ENCODE peak calls at places on chromosomes 13 and 19, in ten cellular contexts. J is activated CD4-positive, alpha-beta T cell treated with anti-CD3 and anti-CD28 coated beads, Interleukin-2, amount 10 ng/mL, durations not matched to agents 7 days and 5 days; A is B cell; C is progenitor cell of endocrine pancreas; F is brain pericyte; R is Calu3; T is CD4-positive, alpha-beta T cell; M is activated gamma-delta T cell treated with Interleukin-2 at 50 U/mL for 16 hours; D is cardiac muscle cell; I is putamen. V is an unnamed sample.

GRCh38 chr13:59842507-59842906 is 321.2 kb downstream of the DIAPH3 start:
- DNase-seq in J (no peak), A (no peak), C (no peak), F (no peak), R (no peak), T (no peak), M (no peak), D (no peak), I (no peak), V (no peak)

GRCh38 chr19:953501-954271 is 27.9 kb downstream of the ARID3A start:
- DNase-seq in J (no peak), A (no peak), C (no peak), F (no peak), R (no peak), T (no peak), M (no peak), D (peak), I (no peak), V (no peak)

GRCh38 chr19:38020331-38020730 is 113.3 kb downstream of the SIPA1L3 start:
- DNase-seq in J (no peak), A (no peak), C (no peak), F (no peak), R (no peak), T (no peak), M (no peak), D (no peak), I (no peak), V (no peak)

GRCh38 chr13:29958476-29958875 is 108.1 kb upstream of the UBL3 start:
- DNase-seq in J (no peak), A (no peak), C (no peak), F (no peak), R (no peak), T (no peak), M (peak), D (no peak), I (no peak), V (peak)

GRCh38 chr13:28346136-28346535 is 148.8 kb downstream of the FLT1 start:
- DNase-seq in J (no peak), A (no peak), C (no peak), F (no peak), R (no peak), T (no peak), M (no peak), D (no peak), I (no peak), V (no peak)

GRCh38 chr13:52713894-52714293 is 25.7 kb downstream of the CNMD start:
- DNase-seq in J (no peak), A (no peak), C (no peak), F (no peak), R (no peak), T (no peak), M (no peak), D (no peak), I (peak), V (no peak)

GRCh38 chr19:751501-752341 is 809 bp downstream of the MISP start:
- DNase-seq in J (no peak), A (no peak), C (no peak), F (no peak), R (peak), T (no peak), M (no peak), D (no peak), I (no peak), V (no peak)

GRCh38 chr19:33066543-33066942 is 1.9 kb upstream of the RHPN2 start:
- DNase-seq in J (no peak), A (no peak), C (no peak), F (no peak), R (no peak), T (no peak), M (no peak), D (no peak), I (no peak), V (no peak)

GRCh38 chr13:49655906-49656305 is 27.6 kb downstream of the ARL11 start:
- DNase-seq in J (no peak), A (no peak), C (no peak), F (no peak), R (no peak), T (no peak), M (no peak), D (no peak), I (no peak), V (no peak)

GRCh38 chr19:738509-739128 is 12.3 kb upstream of the MISP start:
- DNase-seq in J (no peak), A (no peak), C (no peak), F (no peak), R (no peak), T (no peak), M (no peak), D (no peak), I (no peak), V (no peak)

GRCh38 chr13:100722517-100722916 is 47.9 kb upstream of the TMTC4 start:
- DNase-seq in J (no peak), A (no peak), C (no peak), F (no peak), R (no peak), T (no peak), M (no peak), D (no peak), I (no peak), V (no peak)

GRCh38 chr13:49651775-49652690 is 23.7 kb downstream of the ARL11 start:
- DNase-seq in J (no peak), A (no peak), C (no peak), F (no peak), R (no peak), T (no peak), M (no peak), D (no peak), I (no peak), V (no peak)

GRCh38 chr19:3808420-3809143 is 22.4 kb upstream of the MATK start:
- DNase-seq in J (no peak), A (no peak), C (no peak), F (no peak), R (no peak), T (no peak), M (no peak), D (no peak), I (no peak), V (no peak)

GRCh38 chr13:20136781-20137703 is 23.8 kb downstream of the GJA3 start:
- DNase-seq in J (peak), A (peak), C (peak), F (no peak), R (peak), T (peak), M (no peak), D (no peak), I (no peak), V (peak)

GRCh38 chr13:94389544-94390351 is 89.7 kb downstream of the DCT start:
- DNase-seq in J (no peak), A (no peak), C (no peak), F (no peak), R (no peak), T (no peak), M (no peak), D (no peak), I (no peak), V (no peak)

GRCh38 chr19:6023085-6023682 is 45.2 kb upstream of the RANBP3 start:
- DNase-seq in J (no peak), A (no peak), C (no peak), F (no peak), R (no peak), T (no peak), M (no peak), D (no peak), I (no peak), V (no peak)

GRCh38 chr19:3066482-3067049 is 4.3 kb upstream of the TLE5 start:
- DNase-seq in J (no peak), A (no peak), C (no peak), F (no peak), R (no peak), T (no peak), M (no peak), D (no peak), I (no peak), V (no peak)

GRCh38 chr13:112670864-112671263 is 19.0 kb upstream of the ATP11A start:
- DNase-seq in J (no peak), A (no peak), C (no peak), F (no peak), R (no peak), T (no peak), M (no peak), D (no peak), I (no peak), V (no peak)

GRCh38 chr13:48783181-48783630 is 129.5 kb downstream of the CYSLTR2 start:
- DNase-seq in J (no peak), A (peak), C (no peak), F (peak), R (peak), T (no peak), M (no peak), D (no peak), I (no peak), V (no peak)

GRCh38 chr13:39881887-39882286 is 226.4 kb downstream of the COG6 start:
- DNase-seq in J (no peak), A (no peak), C (no peak), F (no peak), R (no peak), T (no peak), M (no peak), D (no peak), I (no peak), V (no peak)

GRCh38 chr19:1154731-1155351 is 19.2 kb downstream of the SBNO2 start:
- DNase-seq in J (no peak), A (no peak), C (no peak), F (no peak), R (peak), T (no peak), M (no peak), D (no peak), I (no peak), V (no peak)

GRCh38 chr13:20197361-20197834 is 4.7 kb upstream of the GJB2 start:
- DNase-seq in J (peak), A (peak), C (no peak), F (no peak), R (no peak), T (no peak), M (no peak), D (peak), I (peak), V (peak)

GRCh38 chr13:74102691-74103090 is 31.5 kb downstream of the KLF12 start:
- DNase-seq in J (no peak), A (no peak), C (no peak), F (no peak), R (no peak), T (no peak), M (no peak), D (no peak), I (no peak), V (no peak)

GRCh38 chr19:29663861-29664752 is 1.2 kb upstream of the PLEKHF1 start:
- DNase-seq in J (no peak), A (peak), C (no peak), F (no peak), R (no peak), T (no peak), M (no peak), D (no peak), I (no peak), V (no peak)

GRCh38 chr13:31824705-31825512 is 85.6 kb downstream of the RXFP2 start:
- DNase-seq in J (no peak), A (no peak), C (no peak), F (no peak), R (no peak), T (no peak), M (no peak), D (no peak), I (peak), V (no peak)

GRCh38 chr13:76148926-76149325 is 512.8 kb downstream of the LMO7 start:
- DNase-seq in J (no peak), A (no peak), C (no peak), F (no peak), R (no peak), T (no peak), M (no peak), D (no peak), I (no peak), V (no peak)

GRCh38 chr19:11252665-11253355 is 9.5 kb downstream of the DOCK6 start:
- DNase-seq in J (no peak), A (no peak), C (no peak), F (no peak), R (no peak), T (no peak), M (no peak), D (no peak), I (no peak), V (no peak)

GRCh38 chr19:50266896-50267295 is 62.3 kb downstream of the KCNC3 start:
- DNase-seq in J (peak), A (peak), C (no peak), F (no peak), R (peak), T (peak), M (no peak), D (no peak), I (no peak), V (peak)

GRCh38 chr13:113050856-113051431 is 54.6 kb upstream of the F7 start:
- DNase-seq in J (no peak), A (no peak), C (no peak), F (no peak), R (no peak), T (no peak), M (no peak), D (no peak), I (no peak), V (no peak)

V was measured in activated CD8-positive, alpha-beta T cell treated with anti-CD3 and anti-CD28 coated beads, Interleukin-2, amount 10 ng/mL, durations not matched to agents 7 days and 5 days.